ENCODE peak calls at places on chromosome 18, in five cellular contexts. J is immature natural killer cell; O is ascending aorta; R is islet precursor cell; M is activated CD4-positive, alpha-beta memory T cell treated with anti-CD3 and anti-CD28 coated beads, Interleukin-2, amount 10 ng/mL, durations not matched to agents 7 days and 5 days. X is an unnamed sample.

GRCh38 chr18:42274488-42275137 is 319.6 kb downstream of the PIK3C3 start:
- DNase-seq in J (no peak), O (no peak), R (peak; percentile 61), M (no peak), X (no peak)

GRCh38 chr18:10006261-10006903 is 92.6 kb downstream of the VAPA start:
- DNase-seq in J (no peak), O (no peak), R (no peak), M (no peak), X (no peak)

GRCh38 chr18:61572871-61573270 is 239.6 kb downstream of the CDH20 start:
- DNase-seq in J (no peak), O (no peak), R (no peak), M (no peak), X (no peak)

GRCh38 chr18:49457616-49458015 is 2.8 kb downstream of the DYM start:
- DNase-seq in J (no peak), O (no peak), R (no peak), M (no peak), X (no peak)

GRCh38 chr18:26304511-26304910 is 78.3 kb downstream of the TAF4B start:
- DNase-seq in J (no peak), O (no peak), R (no peak), M (no peak), X (no peak)

GRCh38 chr18:10023853-10024638 is 110.2 kb downstream of the VAPA start:
- DNase-seq in J (no peak), O (no peak), R (no peak), M (no peak), X (no peak)

GRCh38 chr18:34592961-34593382 is 117.1 kb upstream of the DTNA start:
- DNase-seq in J (no peak), O (no peak), R (peak; percentile 88), M (no peak), X (no peak)

GRCh38 chr18:61984293-61984692 is 91.5 kb upstream of the RNF152 start:
- DNase-seq in J (no peak), O (no peak), R (no peak), M (no peak), X (no peak)

GRCh38 chr18:10045296-10045891 is 131.6 kb downstream of the VAPA start:
- DNase-seq in J (no peak), O (no peak), R (peak; percentile 51), M (no peak), X (no peak)